ENCODE peak calls at places on chromosomes 1 and 21, in four cellular contexts. M is effector CD4-positive, alpha-beta T cell; E is NCI-H524; J is nephron progenitor cell. Q is an unnamed sample.
A peak's percentile ranks its signal among the peaks of the same experiment; 100 is the strongest.

GRCh38 chr1:37372740-37373139 is 101.6 kb upstream of the ZC3H12A start:
- DNase-seq in M (no peak), E (no peak), J (no peak), Q (no peak)

GRCh38 chr1:23611601-23612327 is 52.5 kb upstream of the ID3 start:
- DNase-seq in M (peak; percentile 25), E (no peak), J (no peak), Q (peak; percentile 75)

GRCh38 chr1:34790985-34791384 is 1.8 kb upstream of the GJA4 start:
- DNase-seq in M (no peak), E (no peak), J (no peak), Q (no peak)

GRCh38 chr21:41366522-41367151 is 4.8 kb downstream of the MX2 start:
- DNase-seq in M (no peak), E (no peak), J (no peak), Q (no peak)

GRCh38 chr1:20626098-20626427 is 7.2 kb upstream of the PINK1 start:
- DNase-seq in M (no peak), E (no peak), J (no peak), Q (no peak)

GRCh38 chr1:200775850-200776249 is 37.2 kb downstream of the CAMSAP2 start:
- DNase-seq in M (no peak), E (no peak), J (no peak), Q (no peak)

GRCh38 chr1:96741335-96741734 is 19.8 kb downstream of the PTBP2 start:
- DNase-seq in M (no peak), E (no peak), J (no peak), Q (no peak)

GRCh38 chr1:153533689-153534201 is 2.0 kb downstream of the S100A6 start:
- DNase-seq in M (peak; percentile 11), E (no peak), J (no peak), Q (peak; percentile 50)

GRCh38 chr1:226351709-226352108 is 42.7 kb upstream of the LIN9 start:
- DNase-seq in M (no peak), E (no peak), J (no peak), Q (no peak)

GRCh38 chr1:39952359-39953110 is 2.4 kb upstream of the MFSD2A start:
- DNase-seq in M (no peak), E (no peak), J (no peak), Q (no peak)

GRCh38 chr1:15051898-15052528 is 101.5 kb upstream of the TMEM51 start:
- DNase-seq in M (no peak), E (no peak), J (no peak), Q (no peak)

GRCh38 chr1:67578397-67579020 is 106.5 kb upstream of the GADD45A start:
- DNase-seq in M (no peak), E (no peak), J (no peak), Q (no peak)

GRCh38 chr1:204513117-204513716 is 3.0 kb upstream of the MDM4 start:
- DNase-seq in M (peak; percentile 44), E (no peak), J (no peak), Q (no peak)

GRCh38 chr1:101460709-101461108 is 223.9 kb downstream of the S1PR1 start:
- DNase-seq in M (no peak), E (no peak), J (no peak), Q (no peak)

GRCh38 chr21:34996304-34997081 is 52.6 kb downstream of the RUNX1 start:
- DNase-seq in M (no peak), E (no peak), J (no peak), Q (no peak)

GRCh38 chr1:89943846-89944781 is 50.8 kb upstream of the ZNF326 start:
- DNase-seq in M (no peak), E (no peak), J (no peak), Q (no peak)

GRCh38 chr1:117176579-117176978 is 34.1 kb downstream of the VTCN1 start:
- DNase-seq in M (no peak), E (no peak), J (no peak), Q (no peak)

GRCh38 chr1:14989931-14990728 is 163.4 kb upstream of the TMEM51 start:
- DNase-seq in M (no peak), E (no peak), J (no peak), Q (no peak)

GRCh38 chr1:90715334-90715733 is 1.8 kb downstream of the BARHL2 start:
- DNase-seq in M (no peak), E (no peak), J (no peak), Q (no peak)

Q was measured in NCI-H2171 treated with DMSO at 0.1 percent for 48 hours.